ENCODE peak calls at places on chromosomes 1 and 21, in seven cellular contexts. U, C, A, K, O, R and I are unnamed samples.

GRCh38 chr1:166383137-166383536 is 216.3 kb upstream of the FAM78B start:
- DNase-seq in C (no peak), A (no peak), R (no peak), U (no peak), O (no peak), K (no peak), I (no peak)

GRCh38 chr1:207941664-207942063 is 30.7 kb upstream of the CD34 start:
- DNase-seq in A (peak; percentile 82), U (peak; percentile 79), O (no peak), K (peak; percentile 83), C (peak; percentile 97), R (no peak), I (peak; percentile 95)

GRCh38 chr1:8216005-8216404 is 101.9 kb upstream of the SLC45A1 start:
- DNase-seq in O (no peak), A (no peak), R (no peak), U (peak; percentile 23), C (no peak), K (no peak), I (no peak)

GRCh38 chr1:193558491-193559028 is 372.1 kb upstream of the B3GALT2 start:
- DNase-seq in U (peak; percentile 91), O (peak; percentile 93), A (peak; percentile 22), R (no peak), C (peak; percentile 92), K (no peak), I (peak; percentile 30)

GRCh38 chr1:5448486-5448885 is 543.7 kb downstream of the NPHP4 start:
- DNase-seq in A (no peak), C (no peak), U (no peak), K (no peak), O (no peak), R (no peak), I (no peak)

GRCh38 chr21:24514081-24514733 is 1093.1 kb downstream of the MRPL39 start:
- DNase-seq in C (no peak), U (no peak), K (no peak), O (no peak), R (peak; percentile 1), A (no peak), I (no peak)

GRCh38 chr1:193306430-193306829 is 120.0 kb upstream of the B3GALT2 start:
- DNase-seq in A (no peak), O (no peak), C (no peak), U (no peak), R (no peak), K (no peak), I (no peak)

GRCh38 chr1:201348211-201348566 is 29.3 kb downstream of the TNNT2 start:
- DNase-seq in C (peak; percentile 17), R (no peak), U (peak; percentile 35), O (peak; percentile 33), A (no peak), K (peak; percentile 37), I (no peak)

GRCh38 chr1:47627471-47628370 is 189.9 kb downstream of the FOXD2 start:
- DNase-seq in C (no peak), K (no peak), O (no peak), A (peak; percentile 12), U (no peak), R (no peak), I (no peak)

GRCh38 chr1:239951518-239952130 is 140.1 kb upstream of the FMN2 start:
- DNase-seq in U (peak; percentile 57), A (peak; percentile 59), O (peak; percentile 60), K (no peak), C (peak; percentile 51), R (peak; percentile 50), I (no peak)

GRCh38 chr1:1294250-1294890 is 13.4 kb downstream of the ACAP3 start:
- DNase-seq in C (no peak), O (no peak), K (no peak), A (no peak), R (no peak), U (no peak), I (no peak)

GRCh38 chr1:29556657-29557056 is 320.3 kb downstream of the PTPRU start:
- DNase-seq in A (no peak), C (no peak), K (no peak), O (no peak), U (no peak), R (no peak), I (no peak)

GRCh38 chr1:50645147-50645546 is 221.9 kb upstream of the DMRTA2 start:
- DNase-seq in A (no peak), O (no peak), K (no peak), R (no peak), C (no peak), U (no peak), I (no peak)

GRCh38 chr1:199087081-199087614 is 448.3 kb downstream of the PTPRC start:
- DNase-seq in K (no peak), A (no peak), R (no peak), O (no peak), C (no peak), U (no peak), I (no peak)

GRCh38 chr1:13710097-13710496 is 10.1 kb downstream of the PRDM2 start:
- DNase-seq in K (no peak), R (no peak), C (no peak), U (no peak), O (no peak), A (no peak), I (no peak)

GRCh38 chr1:203763505-203763904 is 1.5 kb upstream of the LAX1 start:
- DNase-seq in R (no peak), O (no peak), C (no peak), U (no peak), K (no peak), A (no peak), I (no peak)

GRCh38 chr1:31932491-31933316 is 5.5 kb downstream of the PTP4A2 start:
- DNase-seq in U (peak; percentile 21), O (no peak), R (no peak), K (no peak), A (no peak), C (peak; percentile 73), I (no peak)

GRCh38 chr1:79304131-79304530 is 297.6 kb upstream of the ADGRL4 start:
- DNase-seq in A (no peak), R (no peak), K (no peak), C (no peak), U (no peak), O (peak; percentile 27), I (no peak)

GRCh38 chr1:29664711-29665110 is 428.4 kb downstream of the PTPRU start:
- DNase-seq in U (no peak), C (no peak), O (no peak), K (no peak), R (no peak), A (no peak), I (no peak)

GRCh38 chr21:43302769-43303168 is 124.2 kb downstream of the SIK1 start:
- DNase-seq in U (no peak), K (peak; percentile 17), C (no peak), O (no peak), A (no peak), R (no peak), I (no peak)
- TF ChIP-seq CTCF in U (no peak), K (no peak), C (no peak), O (no peak), A (no peak), R (no peak), I (no peak)

DNA sequence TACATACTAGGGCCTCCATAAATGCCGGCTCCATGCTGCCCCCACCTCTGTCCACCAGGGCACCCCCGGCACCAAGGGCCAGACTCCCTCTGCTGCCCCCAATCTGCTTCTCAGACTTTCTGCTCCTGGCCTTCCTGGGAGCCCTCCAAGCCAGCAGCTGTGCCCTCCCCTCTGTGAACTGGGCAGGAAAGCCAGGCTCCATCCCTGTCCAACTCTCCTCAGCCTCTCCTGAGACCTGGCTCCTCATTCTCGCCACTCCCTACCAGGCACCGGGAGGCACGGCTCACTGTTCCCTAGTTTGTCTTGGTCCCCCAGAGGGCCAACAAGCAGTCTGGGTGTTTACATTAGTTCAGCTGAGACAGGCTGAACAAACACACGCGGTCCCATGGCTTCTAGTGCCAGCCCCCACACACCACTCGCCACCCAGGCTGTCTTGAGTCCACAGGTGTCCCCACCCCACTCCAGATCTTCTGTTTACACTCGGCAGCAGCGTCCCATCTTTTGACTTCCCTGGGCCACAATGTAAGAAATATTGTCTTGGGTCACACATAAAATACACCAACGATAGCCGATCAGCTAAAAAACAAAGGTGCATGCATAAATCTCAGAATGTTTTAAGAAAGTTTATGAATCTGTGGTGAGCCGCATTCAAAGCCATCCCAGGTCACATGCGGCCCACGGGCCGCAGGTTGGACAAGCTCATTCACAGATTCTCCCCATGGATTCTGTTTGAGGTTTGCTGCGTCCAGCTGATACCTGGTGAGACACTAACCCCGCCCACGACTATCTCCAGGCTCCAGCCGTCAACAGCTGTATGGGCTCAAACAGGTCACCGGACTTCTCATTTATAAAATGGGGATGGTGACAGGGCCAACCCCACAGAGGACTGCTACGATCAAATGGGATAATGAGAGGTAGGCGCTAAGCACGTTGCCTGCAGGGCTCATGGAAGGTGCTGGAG is 29.5 kb upstream of the ECE1 start:
- DNase-seq in R (no peak), K (no peak), U (no peak), C (no peak), O (no peak), A (peak; percentile 72), I (no peak)
- TF ChIP-seq CTCF in R (no peak), K (no peak), U (no peak), C (peak; percentile 11), O (no peak), A (peak; percentile 40), I (no peak)

GRCh38 chr1:229270547-229271447 is at the start of gene RAB4A:
- DNase-seq in R (no peak), U (peak; percentile 82), O (peak; percentile 86), K (peak; percentile 91), A (peak; percentile 69), C (peak; percentile 89), I (peak; percentile 94)

GRCh38 chr1:229272164-229273158 is 1.6 kb downstream of the RAB4A start:
- DNase-seq in U (no peak), A (no peak), R (no peak), O (peak; percentile 18), K (no peak), C (no peak), I (no peak)

GRCh38 chr1:229273507-229274232 is 2.8 kb downstream of the RAB4A start:
- DNase-seq in C (peak; percentile 33), O (no peak), A (no peak), U (no peak), R (no peak), K (no peak), I (no peak)

GRCh38 chr1:229268505-229268904 is 2.4 kb upstream of the RAB4A start:
- DNase-seq in C (no peak), K (no peak), U (peak; percentile 64), O (no peak), R (no peak), A (no peak), I (peak; percentile 25)

DNA sequence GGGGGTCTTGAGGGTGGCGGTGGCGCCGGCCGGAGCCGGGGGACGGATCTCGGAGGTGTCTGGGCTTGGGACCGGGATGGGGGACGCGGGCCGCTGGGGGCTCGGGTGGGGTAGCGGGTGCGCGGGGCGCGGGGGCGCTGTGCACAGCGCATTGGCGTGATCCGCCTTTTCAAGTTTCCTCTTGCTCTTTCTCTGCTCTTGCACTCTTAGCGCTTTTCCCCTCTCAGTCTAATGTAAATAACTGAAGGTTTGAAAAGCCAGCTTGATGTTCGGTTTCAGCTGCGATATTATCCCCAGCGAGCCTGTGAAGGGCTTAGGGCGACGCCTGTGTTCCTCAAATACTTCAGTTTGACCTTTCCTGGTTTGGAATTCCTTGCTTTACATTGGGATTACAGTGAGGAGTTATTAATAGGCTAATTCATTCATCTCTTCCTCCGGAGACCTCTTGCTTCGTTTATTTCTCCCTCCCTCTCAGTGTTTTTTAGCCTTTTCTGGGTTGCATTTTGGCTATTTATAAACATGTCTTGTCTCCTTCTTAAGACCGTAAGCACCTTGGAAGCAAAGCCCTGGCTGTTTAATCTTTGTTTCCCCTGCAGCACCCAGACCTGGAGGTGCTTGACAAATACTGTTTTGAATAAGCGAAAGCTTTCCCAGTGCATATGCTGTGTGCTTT is 673 bp downstream of the RAB4A start:
- DNase-seq in O (peak; percentile 16), R (no peak), C (peak; percentile 51), A (no peak), K (no peak), U (peak; percentile 24), I (no peak)
- TF ChIP-seq CTCF in O (no peak), R (peak; percentile 65), C (peak; percentile 34), A (no peak), K (no peak), U (no peak), I (no peak)

GRCh38 chr1:41423511-41424191 is 60.8 kb downstream of the EDN2 start:
- DNase-seq in K (peak; percentile 71), O (no peak), C (no peak), R (no peak), U (no peak), A (no peak), I (no peak)
- TF ChIP-seq CTCF in K (peak; percentile 22), O (no peak), C (peak; percentile 49), R (peak; percentile 80), U (no peak), A (no peak), I (no peak)